ENCODE peak calls at places on chromosome 17, in seven cellular contexts. One of them, this sample, is unnamed.

GRCh38 chr17:72488542-72489272 is 367.9 kb downstream of the SOX9 start:
- DNase-seq in left lung: no peak
- DNase-seq in PC-9: no peak
- DNase-seq in upper lobe of right lung: no peak
- DNase-seq in adrenal gland: no peak
- DNase-seq in stomach: peak
- DNase-seq in heart right ventricle: no peak
- DNase-seq in this sample: no peak

GRCh38 chr17:54530398-54530797 is 370.3 kb upstream of the TOM1L1 start:
- DNase-seq in left lung: no peak
- DNase-seq in PC-9: no peak
- DNase-seq in upper lobe of right lung: no peak
- DNase-seq in adrenal gland: no peak
- DNase-seq in stomach: no peak
- DNase-seq in heart right ventricle: no peak
- DNase-seq in this sample: no peak

GRCh38 chr17:55903028-55903690 is 152.3 kb downstream of the PCTP start:
- DNase-seq in left lung: no peak
- DNase-seq in PC-9: no peak
- DNase-seq in upper lobe of right lung: no peak
- DNase-seq in adrenal gland: no peak
- DNase-seq in stomach: no peak
- DNase-seq in heart right ventricle: no peak
- DNase-seq in this sample: no peak

GRCh38 chr17:81189670-81190530 is 23.9 kb upstream of the AATK start:
- DNase-seq in left lung: no peak
- DNase-seq in PC-9: no peak
- DNase-seq in upper lobe of right lung: no peak
- DNase-seq in adrenal gland: no peak
- DNase-seq in stomach: no peak
- DNase-seq in heart right ventricle: no peak
- DNase-seq in this sample: no peak

GRCh38 chr17:80187493-80187892 is 17.7 kb downstream of the CARD14 start:
- DNase-seq in left lung: peak
- DNase-seq in PC-9: no peak
- DNase-seq in upper lobe of right lung: peak
- DNase-seq in adrenal gland: peak
- DNase-seq in stomach: peak
- DNase-seq in heart right ventricle: peak
- DNase-seq in this sample: peak

GRCh38 chr17:16381496-16381820 is 567 bp downstream of the UBB start:
- DNase-seq in left lung: no peak
- DNase-seq in PC-9: no peak
- DNase-seq in upper lobe of right lung: no peak
- DNase-seq in adrenal gland: peak
- DNase-seq in stomach: no peak
- DNase-seq in heart right ventricle: no peak
- DNase-seq in this sample: no peak

GRCh38 chr17:63126607-63127006 is 160.6 kb downstream of the TANC2 start:
- DNase-seq in left lung: no peak
- DNase-seq in PC-9: no peak
- DNase-seq in upper lobe of right lung: no peak
- DNase-seq in adrenal gland: no peak
- DNase-seq in stomach: no peak
- DNase-seq in heart right ventricle: no peak
- DNase-seq in this sample: no peak

GRCh38 chr17:53934931-53935330 is 112.2 kb downstream of the KIF2B start:
- DNase-seq in left lung: no peak
- DNase-seq in PC-9: no peak
- DNase-seq in upper lobe of right lung: no peak
- DNase-seq in adrenal gland: no peak
- DNase-seq in stomach: no peak
- DNase-seq in heart right ventricle: no peak
- DNase-seq in this sample: no peak

GRCh38 chr17:72399608-72400487 is 279.0 kb downstream of the SOX9 start:
- DNase-seq in left lung: no peak
- DNase-seq in PC-9: no peak
- DNase-seq in upper lobe of right lung: no peak
- DNase-seq in adrenal gland: no peak
- DNase-seq in stomach: peak
- DNase-seq in heart right ventricle: no peak
- DNase-seq in this sample: no peak

GRCh38 chr17:14303343-14304221 is 2.7 kb downstream of the HS3ST3B1 start:
- DNase-seq in left lung: peak
- DNase-seq in PC-9: no peak
- DNase-seq in upper lobe of right lung: peak
- DNase-seq in adrenal gland: no peak
- DNase-seq in stomach: no peak
- DNase-seq in heart right ventricle: no peak
- DNase-seq in this sample: no peak

GRCh38 chr17:18928726-18929125 is 23.2 kb upstream of the SLC5A10 start:
- DNase-seq in left lung: no peak
- DNase-seq in PC-9: no peak
- DNase-seq in upper lobe of right lung: no peak
- DNase-seq in adrenal gland: no peak
- DNase-seq in stomach: no peak
- DNase-seq in heart right ventricle: no peak
- DNase-seq in this sample: no peak

GRCh38 chr17:42673266-42673884 is 3.4 kb downstream of the PLEKHH3 start:
- DNase-seq in left lung: no peak
- DNase-seq in PC-9: no peak
- DNase-seq in upper lobe of right lung: no peak
- DNase-seq in adrenal gland: no peak
- DNase-seq in stomach: no peak
- DNase-seq in heart right ventricle: no peak
- DNase-seq in this sample: no peak

GRCh38 chr17:3546521-3546920 is 11.1 kb downstream of the TRPV3 start:
- DNase-seq in left lung: no peak
- DNase-seq in PC-9: no peak
- DNase-seq in upper lobe of right lung: no peak
- DNase-seq in adrenal gland: no peak
- DNase-seq in stomach: no peak
- DNase-seq in heart right ventricle: no peak
- DNase-seq in this sample: no peak

GRCh38 chr17:19329839-19330238 is 32.7 kb downstream of the B9D1 start:
- DNase-seq in left lung: peak
- DNase-seq in PC-9: no peak
- DNase-seq in upper lobe of right lung: peak
- DNase-seq in adrenal gland: no peak
- DNase-seq in stomach: no peak
- DNase-seq in heart right ventricle: no peak
- DNase-seq in this sample: no peak

GRCh38 chr17:1606352-1606985 is 22.2 kb downstream of the SLC43A2 start:
- DNase-seq in left lung: peak
- DNase-seq in PC-9: no peak
- DNase-seq in upper lobe of right lung: no peak
- DNase-seq in adrenal gland: no peak
- DNase-seq in stomach: no peak
- DNase-seq in heart right ventricle: no peak
- DNase-seq in this sample: no peak

GRCh38 chr17:78678220-78678554 is 101.0 kb upstream of the DNAH17 start:
- DNase-seq in left lung: no peak
- DNase-seq in PC-9: no peak
- DNase-seq in upper lobe of right lung: peak
- DNase-seq in adrenal gland: no peak
- DNase-seq in stomach: no peak
- DNase-seq in heart right ventricle: no peak
- DNase-seq in this sample: no peak

GRCh38 chr17:82215095-82215971 is 2.7 kb upstream of the CCDC57 start:
- DNase-seq in left lung: no peak
- DNase-seq in PC-9: no peak
- DNase-seq in upper lobe of right lung: peak
- DNase-seq in adrenal gland: no peak
- DNase-seq in stomach: no peak
- DNase-seq in heart right ventricle: no peak
- DNase-seq in this sample: no peak

GRCh38 chr17:49016775-49017463 is 19.7 kb downstream of the IGF2BP1 start:
- DNase-seq in left lung: no peak
- DNase-seq in PC-9: no peak
- DNase-seq in upper lobe of right lung: peak
- DNase-seq in adrenal gland: peak
- DNase-seq in stomach: peak
- DNase-seq in heart right ventricle: no peak
- DNase-seq in this sample: peak

GRCh38 chr17:33192961-33193911 is 99.9 kb downstream of the ASIC2 start:
- DNase-seq in left lung: no peak
- DNase-seq in PC-9: no peak
- DNase-seq in upper lobe of right lung: no peak
- DNase-seq in adrenal gland: no peak
- DNase-seq in stomach: no peak
- DNase-seq in heart right ventricle: no peak
- DNase-seq in this sample: no peak

GRCh38 chr17:16975744-16976625 is 4.1 kb upstream of the TNFRSF13B start:
- DNase-seq in left lung: no peak
- DNase-seq in PC-9: no peak
- DNase-seq in upper lobe of right lung: no peak
- DNase-seq in adrenal gland: no peak
- DNase-seq in stomach: no peak
- DNase-seq in heart right ventricle: no peak
- DNase-seq in this sample: no peak

GRCh38 chr17:29640413-29640812 is 17.7 kb upstream of the CORO6 start:
- DNase-seq in left lung: no peak
- DNase-seq in PC-9: no peak
- DNase-seq in upper lobe of right lung: no peak
- DNase-seq in adrenal gland: no peak
- DNase-seq in stomach: no peak
- DNase-seq in heart right ventricle: no peak
- DNase-seq in this sample: no peak

GRCh38 chr17:43200127-43200526 is 11.5 kb upstream of the TMEM106A start:
- DNase-seq in left lung: no peak
- DNase-seq in PC-9: no peak
- DNase-seq in upper lobe of right lung: no peak
- DNase-seq in adrenal gland: no peak
- DNase-seq in stomach: no peak
- DNase-seq in heart right ventricle: no peak
- DNase-seq in this sample: no peak

GRCh38 chr17:42509916-42510315 is 26.1 kb upstream of the NAGLU start:
- DNase-seq in left lung: no peak
- DNase-seq in PC-9: no peak
- DNase-seq in upper lobe of right lung: no peak
- DNase-seq in adrenal gland: no peak
- DNase-seq in stomach: no peak
- DNase-seq in heart right ventricle: no peak
- DNase-seq in this sample: no peak

GRCh38 chr17:5425826-5426225 is 5.8 kb downstream of the RPAIN start:
- DNase-seq in left lung: no peak
- DNase-seq in PC-9: no peak
- DNase-seq in upper lobe of right lung: no peak
- DNase-seq in adrenal gland: no peak
- DNase-seq in stomach: no peak
- DNase-seq in heart right ventricle: no peak
- DNase-seq in this sample: no peak

GRCh38 chr17:55140751-55141150 is 124.0 kb upstream of the HLF start:
- DNase-seq in left lung: no peak
- DNase-seq in PC-9: no peak
- DNase-seq in upper lobe of right lung: no peak
- DNase-seq in adrenal gland: no peak
- DNase-seq in stomach: no peak
- DNase-seq in heart right ventricle: no peak
- DNase-seq in this sample: no peak

GRCh38 chr17:64328036-64328874 is 62.4 kb downstream of the PECAM1 start:
- DNase-seq in left lung: no peak
- DNase-seq in PC-9: no peak
- DNase-seq in upper lobe of right lung: no peak
- DNase-seq in adrenal gland: no peak
- DNase-seq in stomach: no peak
- DNase-seq in heart right ventricle: no peak
- DNase-seq in this sample: no peak

GRCh38 chr17:58345500-58345899 is 6.5 kb downstream of the SUPT4H1 start:
- DNase-seq in left lung: no peak
- DNase-seq in PC-9: no peak
- DNase-seq in upper lobe of right lung: peak
- DNase-seq in adrenal gland: no peak
- DNase-seq in stomach: no peak
- DNase-seq in heart right ventricle: no peak
- DNase-seq in this sample: no peak
- TF ChIP-seq CTCF in left lung: no peak
- TF ChIP-seq CTCF in PC-9: no peak
- TF ChIP-seq CTCF in upper lobe of right lung: no peak
- TF ChIP-seq CTCF in adrenal gland: no peak
- TF ChIP-seq CTCF in stomach: no peak
- TF ChIP-seq CTCF in heart right ventricle: no peak
- TF ChIP-seq CTCF in this sample: no peak

GRCh38 chr17:45310380-45311324 is 6.2 kb downstream of the MAP3K14 start:
- DNase-seq in left lung: no peak
- DNase-seq in PC-9: peak
- DNase-seq in upper lobe of right lung: no peak
- DNase-seq in adrenal gland: peak
- DNase-seq in stomach: peak
- DNase-seq in heart right ventricle: peak
- DNase-seq in this sample: no peak
- H3K27ac ChIP-seq in left lung: peak
- H3K27ac ChIP-seq in PC-9: peak
- H3K27ac ChIP-seq in upper lobe of right lung: peak
- H3K27ac ChIP-seq in adrenal gland: no peak
- H3K27ac ChIP-seq in stomach: peak
- H3K27ac ChIP-seq in heart right ventricle: peak
- H3K27ac ChIP-seq in this sample: peak

DNA sequence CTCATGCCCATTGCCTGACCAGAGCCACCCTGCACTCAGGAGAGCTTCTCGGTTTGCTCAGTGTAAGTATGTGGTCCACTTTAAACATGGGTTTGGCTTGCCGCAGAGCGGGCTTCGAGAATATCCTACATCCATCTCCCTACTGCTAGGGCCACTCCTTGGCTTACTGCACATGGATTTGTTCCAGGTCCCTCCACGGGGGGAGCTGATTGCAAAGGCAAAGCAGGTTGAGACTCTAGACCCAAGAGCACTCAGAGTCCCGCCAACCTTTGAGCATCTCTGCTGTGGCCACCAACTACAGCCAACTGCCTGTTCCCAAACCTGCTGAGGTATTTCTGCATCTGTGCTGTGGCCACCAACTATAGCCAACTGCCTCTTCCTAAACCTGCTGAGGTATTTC is 26.4 kb downstream of the RNF135 start:
- DNase-seq in left lung: no peak
- DNase-seq in PC-9: no peak
- DNase-seq in upper lobe of right lung: no peak
- DNase-seq in adrenal gland: no peak
- DNase-seq in stomach: no peak
- DNase-seq in heart right ventricle: no peak
- DNase-seq in this sample: no peak
- TF ChIP-seq CTCF in left lung: no peak
- TF ChIP-seq CTCF in PC-9: no peak
- TF ChIP-seq CTCF in upper lobe of right lung: no peak
- TF ChIP-seq CTCF in adrenal gland: no peak
- TF ChIP-seq CTCF in stomach: no peak
- TF ChIP-seq CTCF in heart right ventricle: no peak
- TF ChIP-seq CTCF in this sample: no peak

GRCh38 chr17:40480501-40481003 is 20.9 kb downstream of the TNS4 start:
- DNase-seq in left lung: no peak
- DNase-seq in PC-9: no peak
- DNase-seq in upper lobe of right lung: no peak
- DNase-seq in adrenal gland: no peak
- DNase-seq in stomach: peak
- DNase-seq in heart right ventricle: peak
- DNase-seq in this sample: peak
- H3K27ac ChIP-seq in left lung: no peak
- H3K27ac ChIP-seq in PC-9: no peak
- H3K27ac ChIP-seq in upper lobe of right lung: no peak
- H3K27ac ChIP-seq in adrenal gland: no peak
- H3K27ac ChIP-seq in stomach: no peak
- H3K27ac ChIP-seq in heart right ventricle: no peak
- H3K27ac ChIP-seq in this sample: peak

This sample was measured in RWPE1.